ENCODE peak calls at places on chromosomes 5 and 9, in nine cellular contexts. D is tibial nerve, R is ovary, Y is K562, S is stomach, E is sigmoid colon, P is H1, X is suprapubic skin, H is HepG2. Q is an unnamed sample.
A peak's percentile ranks its signal among the peaks of the same experiment; 100 is the strongest.

GRCh38 chr9:79116064-79116463 is 455.7 kb upstream of the TLE4 start:
- DNase-seq in S (no peak), H (no peak), E (no peak), R (no peak), X (no peak), D (no peak), Y (no peak), P (no peak), Q (no peak)

GRCh38 chr9:92704528-92704927 is 34.6 kb upstream of the IPPK start:
- DNase-seq in H (no peak), R (no peak), E (no peak), X (no peak), S (no peak), Y (no peak), D (no peak), P (peak; percentile 19), Q (no peak)

GRCh38 chr9:131228988-131229387 is 47.3 kb downstream of the FAM78A start:
- DNase-seq in E (no peak), H (no peak), P (no peak), S (no peak), X (no peak), Y (no peak), R (no peak), D (no peak), Q (no peak)

GRCh38 chr9:89177401-89178161 is 1.0 kb downstream of the SHC3 start:
- DNase-seq in H (no peak), D (no peak), R (no peak), E (no peak), Y (no peak), X (no peak), P (peak; percentile 75), S (no peak), Q (no peak)

GRCh38 chr5:14665949-14666741 is 1.6 kb downstream of the OTULIN start:
- DNase-seq in H (peak; percentile 41), E (no peak), Y (no peak), P (no peak), X (no peak), D (no peak), R (no peak), S (no peak), Q (peak; percentile 38)

GRCh38 chr5:119439140-119439625 is 13.1 kb upstream of the HSD17B4 start:
- DNase-seq in S (peak; percentile 64), E (no peak), R (no peak), Y (no peak), P (no peak), D (no peak), X (no peak), H (peak; percentile 64), Q (peak; percentile 73)

GRCh38 chr9:135199489-135199888 is 112.0 kb downstream of the OLFM1 start:
- DNase-seq in P (no peak), S (no peak), E (no peak), X (no peak), D (no peak), H (no peak), R (no peak), Y (no peak), Q (no peak)

GRCh38 chr5:34923694-34924461 is 5.5 kb upstream of the DNAJC21 start:
- DNase-seq in H (no peak), D (no peak), X (no peak), S (no peak), Y (peak; percentile 54), R (no peak), P (no peak), E (no peak), Q (no peak)

GRCh38 chr5:151572657-151573368 is 18.3 kb downstream of the FAT2 start:
- DNase-seq in D (no peak), E (no peak), P (no peak), Y (no peak), S (no peak), R (no peak), H (no peak), X (peak; percentile 79), Q (no peak)

GRCh38 chr9:100914266-100914665 is 114.3 kb upstream of the PLPPR1 start:
- DNase-seq in P (no peak), D (no peak), R (no peak), H (no peak), X (no peak), E (no peak), S (no peak), Y (no peak), Q (no peak)

GRCh38 chr5:36521838-36522745 is 84.3 kb upstream of the SLC1A3 start:
- DNase-seq in R (no peak), Y (no peak), H (no peak), P (no peak), D (peak; percentile 56), E (no peak), X (no peak), S (no peak), Q (no peak)

GRCh38 chr5:171957591-171958251 is 48.7 kb downstream of the FBXW11 start:
- DNase-seq in X (no peak), Y (no peak), R (no peak), P (no peak), D (no peak), H (peak; percentile 35), S (no peak), E (no peak), Q (no peak)

GRCh38 chr9:4970970-4971641 is 14.0 kb upstream of the JAK2 start:
- DNase-seq in D (no peak), S (peak; percentile 52), Y (no peak), R (no peak), E (no peak), H (no peak), P (no peak), X (no peak), Q (no peak)

GRCh38 chr9:114310471-114311450 is 12.1 kb upstream of the ORM1 start:
- DNase-seq in Y (no peak), P (peak; percentile 30), S (peak; percentile 20), D (no peak), X (peak; percentile 72), R (no peak), E (peak; percentile 45), H (no peak), Q (no peak)

GRCh38 chr5:2687746-2688145 is 63.7 kb downstream of the IRX2 start:
- DNase-seq in H (no peak), Y (no peak), D (no peak), X (peak; percentile 57), S (no peak), E (peak; percentile 40), R (no peak), P (no peak), Q (no peak)

GRCh38 chr9:135724186-135724797 is 22.3 kb downstream of the KCNT1 start:
- DNase-seq in P (no peak), D (no peak), Y (no peak), X (no peak), H (no peak), R (no peak), S (no peak), E (no peak), Q (no peak)

GRCh38 chr9:104256031-104256709 is 162.1 kb downstream of the SMC2 start:
- DNase-seq in R (no peak), D (no peak), E (no peak), P (no peak), S (no peak), Y (no peak), H (no peak), X (no peak), Q (no peak)

GRCh38 chr5:99025298-99026045 is 96.7 kb upstream of the CHD1 start:
- DNase-seq in R (no peak), Y (no peak), S (peak; percentile 66), P (no peak), X (no peak), H (peak; percentile 76), E (no peak), D (no peak), Q (peak; percentile 50)

GRCh38 chr5:179906795-179907569 is 715 bp downstream of the TBC1D9B start:
- DNase-seq in E (peak; percentile 75), S (peak; percentile 44), P (peak; percentile 69), Y (peak; percentile 55), D (no peak), R (peak; percentile 48), H (no peak), X (no peak), Q (peak; percentile 46)

GRCh38 chr5:38672059-38672791 is 115.8 kb upstream of the LIFR start:
- DNase-seq in X (no peak), S (no peak), H (peak; percentile 64), R (no peak), P (no peak), D (no peak), E (no peak), Y (no peak), Q (no peak)

GRCh38 chr9:38359689-38360385 is 32.7 kb upstream of the ALDH1B1 start:
- DNase-seq in P (no peak), R (no peak), S (no peak), E (peak; percentile 46), Y (no peak), H (no peak), D (no peak), X (peak; percentile 49), Q (no peak)

GRCh38 chr9:130539473-130540223 is 39.7 kb upstream of the FUBP3 start:
- DNase-seq in H (no peak), R (no peak), E (no peak), X (no peak), S (no peak), D (no peak), P (no peak), Y (no peak), Q (peak; percentile 20)

GRCh38 chr9:97638666-97639065 is 5.0 kb downstream of the NCBP1 start:
- DNase-seq in D (no peak), S (no peak), Y (no peak), X (no peak), H (peak; percentile 18), P (no peak), R (no peak), E (no peak), Q (no peak)
- TF ChIP-seq EP300 in D (no peak), S (no peak), Y (no peak), X (no peak), H (no peak), P (no peak), R (no peak), E (no peak), Q (no peak)

GRCh38 chr5:154674029-154674428 is 81.1 kb upstream of the LARP1 start:
- DNase-seq in X (no peak), S (no peak), P (no peak), D (no peak), E (no peak), H (no peak), Y (no peak), R (no peak), Q (no peak)
- H3K27me3 ChIP-seq in X (no peaks in the 10 kb centered on the region), S (no peaks in the 10 kb centered on the region), P (no peaks in the 10 kb centered on the region), D (no peaks in the 10 kb centered on the region), E (no peaks in the 10 kb centered on the region), H (no peaks in the 10 kb centered on the region), Y (no peaks in the 10 kb centered on the region), R (no peaks in the 10 kb centered on the region), Q (no peaks in the 10 kb centered on the region)

GRCh38 chr5:6820851-6821479 is 107.7 kb downstream of the TENT4A start:
- DNase-seq in S (no peak), Y (peak; percentile 89), R (no peak), P (peak; percentile 86), D (no peak), H (peak; percentile 47), X (no peak), E (no peak), Q (peak; percentile 21)
- TF ChIP-seq EP300 in S (no peak), Y (no peak), R (no peak), P (no peak), D (no peak), H (no peak), X (no peak), E (no peak), Q (no peak)

DNA sequence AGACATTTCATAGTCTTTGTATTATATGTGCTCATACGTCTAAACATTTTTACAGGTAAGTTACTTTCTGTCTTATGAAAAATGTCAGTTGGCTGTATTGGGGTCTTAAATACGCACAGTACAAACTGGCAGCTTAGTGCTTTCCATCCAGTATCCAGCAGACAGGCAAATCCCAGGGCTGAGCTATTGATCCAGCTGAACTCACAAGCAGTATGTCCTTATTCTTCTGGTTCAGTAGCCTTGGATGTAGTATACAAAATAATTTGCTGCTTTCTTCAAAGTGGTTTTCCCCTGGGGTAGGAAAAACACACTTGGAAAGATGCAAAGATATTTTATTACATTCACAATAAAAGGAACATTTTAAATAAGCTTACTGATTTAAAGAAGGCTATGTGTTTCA is 617.2 kb downstream of the NR2F1-AS1 start:
- DNase-seq in X (no peak), R (no peak), D (no peak), E (no peak), Y (no peak), P (no peak), H (no peak), S (no peak), Q (no peak)
- H3K27me3 ChIP-seq in X (no peaks in the 10 kb centered on the region), R (no peaks in the 10 kb centered on the region), D (no peaks in the 10 kb centered on the region), E (no peaks in the 10 kb centered on the region), Y (no peaks in the 10 kb centered on the region), P (no peaks in the 10 kb centered on the region), H (no peaks in the 10 kb centered on the region), S (no peaks in the 10 kb centered on the region), Q (no peaks in the 10 kb centered on the region)